ENCODE peak calls at places on chromosomes 11 and 22, in four cellular contexts. One of them, this sample, is unnamed.

GRCh38 chr11:129625930-129626329 is 189.7 kb upstream of the TMEM45B start:
- DNase-seq in right lobe of liver: no peak
- DNase-seq in stimulated activated CD4-positive, alpha-beta T cell treated with anti-CD3 and anti-CD28 coated beads, Interleukin-12 subunit alpha, Interleukin-12 subunit beta, amount 100 ng/mL, for 4 hours: no peak
- DNase-seq in Karpas-422: no peak
- DNase-seq in this sample: no peak

GRCh38 chr11:76153609-76153949 is 52.7 kb downstream of the WNT11 start:
- DNase-seq in right lobe of liver: no peak
- DNase-seq in Karpas-422: no peak
- DNase-seq in stimulated activated CD4-positive, alpha-beta T cell treated with anti-CD3 and anti-CD28 coated beads, Interleukin-12 subunit alpha, Interleukin-12 subunit beta, amount 100 ng/mL, for 4 hours: no peak
- DNase-seq in this sample: no peak

GRCh38 chr22:25754527-25755202 is 12.7 kb downstream of the MYO18B start:
- DNase-seq in right lobe of liver: peak
- DNase-seq in stimulated activated CD4-positive, alpha-beta T cell treated with anti-CD3 and anti-CD28 coated beads, Interleukin-12 subunit alpha, Interleukin-12 subunit beta, amount 100 ng/mL, for 4 hours: no peak
- DNase-seq in Karpas-422: no peak
- DNase-seq in this sample: no peak

GRCh38 chr11:45737056-45737455 is 67.9 kb upstream of the SLC35C1 start:
- DNase-seq in Karpas-422: no peak
- DNase-seq in stimulated activated CD4-positive, alpha-beta T cell treated with anti-CD3 and anti-CD28 coated beads, Interleukin-12 subunit alpha, Interleukin-12 subunit beta, amount 100 ng/mL, for 4 hours: no peak
- DNase-seq in right lobe of liver: no peak
- DNase-seq in this sample: no peak

GRCh38 chr11:112961146-112961668 is at the start of gene NCAM1:
- DNase-seq in right lobe of liver: peak
- DNase-seq in stimulated activated CD4-positive, alpha-beta T cell treated with anti-CD3 and anti-CD28 coated beads, Interleukin-12 subunit alpha, Interleukin-12 subunit beta, amount 100 ng/mL, for 4 hours: no peak
- DNase-seq in Karpas-422: no peak
- DNase-seq in this sample: peak

GRCh38 chr22:30457964-30458363 is 13.9 kb downstream of the SEC14L3 start:
- DNase-seq in Karpas-422: no peak
- DNase-seq in stimulated activated CD4-positive, alpha-beta T cell treated with anti-CD3 and anti-CD28 coated beads, Interleukin-12 subunit alpha, Interleukin-12 subunit beta, amount 100 ng/mL, for 4 hours: no peak
- DNase-seq in right lobe of liver: no peak
- DNase-seq in this sample: no peak

GRCh38 chr11:126857860-126858808 is 142.4 kb downstream of the KIRREL3 start:
- DNase-seq in right lobe of liver: no peak
- DNase-seq in stimulated activated CD4-positive, alpha-beta T cell treated with anti-CD3 and anti-CD28 coated beads, Interleukin-12 subunit alpha, Interleukin-12 subunit beta, amount 100 ng/mL, for 4 hours: no peak
- DNase-seq in Karpas-422: no peak
- DNase-seq in this sample: no peak

GRCh38 chr11:99370557-99371200 is 349.9 kb downstream of the CNTN5 start:
- DNase-seq in stimulated activated CD4-positive, alpha-beta T cell treated with anti-CD3 and anti-CD28 coated beads, Interleukin-12 subunit alpha, Interleukin-12 subunit beta, amount 100 ng/mL, for 4 hours: no peak
- DNase-seq in Karpas-422: no peak
- DNase-seq in right lobe of liver: no peak
- DNase-seq in this sample: peak

GRCh38 chr11:24234822-24235508 is 261.9 kb upstream of the LUZP2 start:
- DNase-seq in stimulated activated CD4-positive, alpha-beta T cell treated with anti-CD3 and anti-CD28 coated beads, Interleukin-12 subunit alpha, Interleukin-12 subunit beta, amount 100 ng/mL, for 4 hours: no peak
- DNase-seq in Karpas-422: no peak
- DNase-seq in right lobe of liver: peak
- DNase-seq in this sample: no peak

GRCh38 chr11:77207019-77207485 is 79.0 kb downstream of the MYO7A start:
- DNase-seq in Karpas-422: no peak
- DNase-seq in right lobe of liver: no peak
- DNase-seq in stimulated activated CD4-positive, alpha-beta T cell treated with anti-CD3 and anti-CD28 coated beads, Interleukin-12 subunit alpha, Interleukin-12 subunit beta, amount 100 ng/mL, for 4 hours: no peak
- DNase-seq in this sample: peak

This sample was measured in H9.